ENCODE peak calls at places on chromosomes 1 and 21, in nine cellular contexts. Q, Y, L, H, D, T, O, J and E are unnamed samples.

GRCh38 chr1:112695276-112695675 is 11.7 kb downstream of the RHOC start:
- DNase-seq in T (no peak), J (no peak), H (no peak), L (no peak), O (no peak), Q (no peak), Y (no peak), D (no peak), E (no peak)

GRCh38 chr21:45507523-45507875 is 34.7 kb downstream of the SLC19A1 start:
- DNase-seq in D (no peak), O (no peak), J (no peak), L (no peak), Y (no peak), Q (no peak), H (no peak), T (no peak), E (peak)

GRCh38 chr1:218571515-218571914 is 226.4 kb downstream of the TGFB2 start:
- DNase-seq in O (no peak), Q (no peak), D (no peak), H (no peak), T (no peak), L (no peak), J (no peak), Y (no peak), E (no peak)

GRCh38 chr1:158357441-158357840 is 3.7 kb downstream of the CD1E start:
- DNase-seq in H (no peak), L (no peak), Q (no peak), D (no peak), J (no peak), Y (no peak), T (no peak), O (no peak), E (no peak)

GRCh38 chr1:157622471-157622870 is 24.6 kb upstream of the FCRL4 start:
- DNase-seq in T (no peak), L (no peak), H (no peak), D (no peak), J (no peak), O (no peak), Y (no peak), Q (no peak), E (no peak)

GRCh38 chr1:223776075-223776814 is 63.9 kb downstream of the CAPN2 start:
- DNase-seq in D (no peak), H (no peak), T (no peak), Q (peak), L (peak), J (peak), Y (no peak), O (no peak), E (peak)

GRCh38 chr21:42174173-42174572 is 44.8 kb upstream of the ABCG1 start:
- DNase-seq in T (peak), D (no peak), Q (no peak), Y (no peak), H (no peak), O (no peak), J (peak), L (no peak), E (no peak)

GRCh38 chr1:194873328-194873923 is 1687.0 kb upstream of the B3GALT2 start:
- DNase-seq in Y (no peak), Q (no peak), H (peak), O (no peak), T (no peak), L (peak), J (peak), D (no peak), E (peak)

GRCh38 chr1:147500309-147500839 is 40.9 kb upstream of the BCL9 start:
- DNase-seq in O (no peak), L (no peak), Y (no peak), T (no peak), Q (no peak), D (no peak), H (no peak), J (no peak), E (no peak)

GRCh38 chr21:36859744-36860501 is 106.5 kb downstream of the HLCS start:
- DNase-seq in L (no peak), D (peak), T (no peak), H (peak), O (peak), Y (peak), Q (peak), J (peak), E (peak)

GRCh38 chr1:86068126-86068805 is 88.3 kb downstream of the COL24A1 start:
- DNase-seq in D (no peak), T (no peak), H (no peak), Q (peak), O (no peak), J (no peak), Y (no peak), L (no peak), E (no peak)

GRCh38 chr1:27686223-27686990 is 14.4 kb upstream of the IFI6 start:
- DNase-seq in J (no peak), D (no peak), T (no peak), O (no peak), L (no peak), Q (no peak), Y (no peak), H (no peak), E (no peak)

GRCh38 chr1:2347907-2348306 is 43.4 kb downstream of the MORN1 start:
- DNase-seq in D (no peak), T (no peak), H (no peak), O (no peak), Q (no peak), Y (no peak), L (no peak), J (no peak), E (no peak)

GRCh38 chr1:81819613-81820012 is 18.9 kb downstream of the ADGRL2 start:
- DNase-seq in J (no peak), O (no peak), D (no peak), Y (no peak), L (no peak), Q (no peak), H (no peak), T (no peak), E (no peak)

GRCh38 chr21:34707876-34708325 is 39.1 kb downstream of the CLIC6 start:
- DNase-seq in J (no peak), Q (no peak), H (no peak), D (no peak), T (peak), Y (no peak), O (no peak), L (no peak), E (peak)

GRCh38 chr1:26471498-26472329 is 526 bp upstream of the HMGN2 start:
- DNase-seq in D (peak), H (peak), Y (peak), O (no peak), L (peak), Q (peak), J (peak), T (no peak), E (peak)

GRCh38 chr1:225917536-225917935 is 6.5 kb downstream of the PYCR2 start:
- DNase-seq in D (no peak), L (no peak), H (no peak), T (no peak), Q (no peak), Y (no peak), J (peak), O (no peak), E (no peak)

GRCh38 chr21:33688343-33688742 is 46.0 kb downstream of the ITSN1 start:
- DNase-seq in D (no peak), Y (no peak), J (no peak), H (no peak), O (no peak), Q (no peak), L (no peak), T (no peak), E (no peak)

GRCh38 chr1:2406451-2407041 is 5.8 kb downstream of the PEX10 start:
- DNase-seq in T (no peak), J (no peak), D (no peak), L (no peak), H (no peak), Q (no peak), Y (no peak), O (no peak), E (no peak)

GRCh38 chr1:56424744-56425493 is 154.4 kb downstream of the PLPP3 start:
- DNase-seq in L (peak), Q (peak), Y (no peak), D (no peak), O (peak), H (no peak), J (peak), T (no peak), E (peak)

GRCh38 chr1:229221106-229222019 is 49.5 kb upstream of the RAB4A start:
- DNase-seq in Q (no peak), D (peak), Y (peak), L (no peak), H (peak), O (peak), T (no peak), J (no peak), E (no peak)

GRCh38 chr21:43361127-43361492 is 65.8 kb downstream of the SIK1 start:
- DNase-seq in Q (no peak), J (no peak), O (no peak), T (no peak), L (no peak), Y (peak), H (no peak), D (no peak), E (peak)

GRCh38 chr1:208098758-208099157 is 145.4 kb downstream of the PLXNA2 start:
- DNase-seq in Y (no peak), O (no peak), Q (no peak), H (no peak), D (no peak), T (no peak), L (no peak), J (no peak), E (no peak)

GRCh38 chr1:26923711-26924110 is 2.2 kb downstream of the NUDC start:
- DNase-seq in H (no peak), J (no peak), Y (no peak), T (no peak), O (no peak), L (no peak), D (no peak), Q (peak), E (no peak)

GRCh38 chr1:226646026-226646869 is 92.8 kb downstream of the ITPKB start:
- DNase-seq in Y (peak), Q (no peak), O (no peak), D (no peak), J (no peak), L (no peak), H (no peak), T (no peak), E (no peak)

GRCh38 chr1:25026757-25027450 is 96.8 kb upstream of the RUNX3 start:
- DNase-seq in Y (no peak), L (no peak), D (no peak), T (no peak), J (no peak), H (no peak), Q (no peak), O (no peak), E (no peak)

GRCh38 chr1:180773210-180773865 is 139.4 kb upstream of the KIAA1614 start:
- DNase-seq in H (peak), Q (peak), Y (no peak), L (no peak), O (no peak), T (no peak), J (no peak), D (no peak), E (no peak)

GRCh38 chr1:40316595-40317393 is at the start of gene COL9A2:
- DNase-seq in T (no peak), O (peak), J (no peak), Q (peak), D (peak), Y (peak), H (peak), L (no peak), E (peak)

GRCh38 chr1:40034869-40035268 is 5.7 kb upstream of the CAP1 start:
- DNase-seq in H (no peak), Y (no peak), D (no peak), Q (no peak), L (no peak), J (no peak), T (no peak), O (no peak), E (peak)

GRCh38 chr1:33140153-33141149 is 41.4 kb downstream of the TRIM62 start:
- DNase-seq in H (no peak), T (no peak), D (peak), O (peak), L (no peak), Y (no peak), J (no peak), Q (no peak), E (peak)

GRCh38 chr1:57411262-57411661 is 12.6 kb downstream of the DAB1 start:
- DNase-seq in H (no peak), O (no peak), L (no peak), D (no peak), Y (no peak), Q (no peak), T (no peak), J (no peak), E (no peak)

GRCh38 chr1:921011-921837 is 2.5 kb upstream of the SAMD11 start:
- DNase-seq in Y (peak), T (no peak), Q (peak), L (peak), O (peak), D (no peak), J (peak), H (peak), E (peak)

GRCh38 chr21:29347274-29347681 is 48.6 kb downstream of the BACH1 start:
- DNase-seq in H (no peak), T (no peak), Y (no peak), L (no peak), O (peak), Q (no peak), D (no peak), J (no peak), E (peak)

GRCh38 chr1:208475449-208475848 is 231.3 kb upstream of the PLXNA2 start:
- DNase-seq in Y (no peak), D (no peak), O (no peak), T (no peak), J (no peak), L (no peak), Q (no peak), H (no peak), E (no peak)

GRCh38 chr1:10943991-10944730 is 68.3 kb upstream of the TARDBP start:
- DNase-seq in T (no peak), Q (peak), H (no peak), L (no peak), O (peak), D (no peak), Y (peak), J (no peak), E (no peak)

GRCh38 chr1:32539584-32540571 is 651 bp downstream of the ZBTB8A start:
- DNase-seq in H (peak), J (peak), T (no peak), L (no peak), Q (peak), D (peak), O (no peak), Y (peak), E (peak)

GRCh38 chr1:23779826-23780371 is 1.7 kb downstream of the PITHD1 start:
- DNase-seq in Q (peak), D (no peak), J (peak), H (no peak), L (no peak), O (no peak), Y (no peak), T (no peak), E (no peak)

GRCh38 chr1:17892851-17893250 is 137.7 kb downstream of the ACTL8 start:
- DNase-seq in H (no peak), O (no peak), Q (no peak), L (no peak), J (no peak), Y (no peak), D (no peak), T (no peak), E (no peak)

GRCh38 chr1:7315316-7315715 is 455.8 kb upstream of the VAMP3 start:
- DNase-seq in O (no peak), D (no peak), Y (no peak), H (no peak), Q (no peak), J (no peak), L (no peak), T (no peak), E (no peak)
- H3K4me3 ChIP-seq in O (no peak), D (no peak), Y (no peak), H (no peak), Q (no peak), J (no peak), L (no peak), T (no peak), E (no peak)

GRCh38 chr1:201925301-201925567 is 21.1 kb downstream of the LMOD1 start:
- DNase-seq in L (no peak), H (no peak), Q (no peak), J (peak), Y (no peak), T (no peak), O (no peak), D (no peak), E (no peak)
- TF ChIP-seq MAX in L (no peak), H (no peak), Q (no peak), J (no peak), Y (no peak), T (no peak), O (no peak), D (no peak), E (no peak)

DNA sequence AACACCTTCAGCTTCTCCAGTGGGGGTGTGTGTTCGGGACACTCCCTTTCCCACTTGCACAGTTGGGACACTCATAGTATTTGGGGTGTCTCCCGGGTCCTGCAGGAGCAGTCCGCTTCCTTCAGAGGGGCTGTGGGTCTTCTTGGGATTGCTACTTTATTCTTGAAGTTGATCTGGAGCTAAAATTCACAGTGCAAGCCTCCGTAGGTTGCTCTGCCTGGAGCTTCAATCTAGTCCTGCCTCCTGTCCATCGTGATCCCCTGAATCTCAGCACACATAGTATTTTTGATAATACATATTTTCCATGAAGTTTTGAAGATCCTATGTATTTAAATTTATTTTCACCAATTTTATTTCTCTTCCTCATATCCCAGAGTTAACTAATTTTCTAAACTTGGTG is 902.1 kb downstream of the LTN1 start:
- DNase-seq in H (no peak), T (no peak), L (no peak), O (no peak), D (no peak), Q (no peak), Y (no peak), J (no peak), E (no peak)
- H3K4me3 ChIP-seq in H (no peak), T (no peak), L (no peak), O (no peak), D (no peak), Q (no peak), Y (no peak), J (no peak), E (no peak)

GRCh38 chr1:173507847-173508209 is 30.7 kb downstream of the PRDX6 start:
- DNase-seq in O (no peak), H (no peak), J (no peak), Y (no peak), Q (no peak), L (no peak), T (no peak), D (no peak), E (no peak)

GRCh38 chr1:173505401-173505800 is 28.3 kb downstream of the PRDX6 start:
- DNase-seq in D (no peak), H (no peak), O (no peak), J (no peak), Q (no peak), Y (no peak), T (no peak), L (no peak), E (no peak)

GRCh38 chr1:173508541-173508940 is 31.4 kb downstream of the PRDX6 start:
- DNase-seq in O (no peak), H (no peak), Y (no peak), D (no peak), Q (no peak), L (no peak), J (no peak), T (no peak), E (no peak)

GRCh38 chr1:173506437-173506836 is 29.3 kb downstream of the PRDX6 start:
- DNase-seq in T (no peak), H (peak), J (no peak), O (peak), Y (no peak), D (peak), Q (no peak), L (peak), E (no peak)

DNA sequence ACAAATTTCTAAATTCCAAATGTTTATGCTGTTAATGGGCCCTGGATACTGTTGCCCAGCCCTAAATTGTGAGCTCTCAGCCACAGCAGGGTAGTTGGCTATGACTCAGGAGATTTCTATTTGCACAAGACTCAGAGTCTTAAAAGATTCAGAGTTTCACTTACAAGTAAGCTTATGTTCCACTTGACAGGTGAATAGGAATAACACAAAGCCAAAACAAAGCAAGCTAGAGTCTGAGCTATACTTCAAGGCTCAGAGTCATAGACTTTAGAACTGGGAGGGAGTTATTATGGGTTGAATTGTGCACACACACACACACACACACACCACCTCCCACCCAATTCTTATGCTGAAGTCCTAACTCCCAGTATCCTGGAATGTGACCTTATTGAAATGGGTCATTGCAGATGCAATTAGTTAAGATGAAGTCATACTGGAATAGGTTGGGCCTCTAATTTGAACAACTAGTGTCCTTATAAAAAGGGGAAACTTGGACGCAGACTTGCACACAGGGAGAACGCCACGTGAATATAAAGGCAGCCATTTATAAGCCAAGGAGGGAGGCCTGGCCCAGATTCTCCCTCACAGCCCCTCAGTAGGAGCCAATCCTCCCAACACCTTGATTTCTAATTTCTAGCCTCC is 30.2 kb downstream of the PRDX6 start:
- DNase-seq in L (peak), D (no peak), J (no peak), Q (no peak), H (no peak), Y (no peak), T (no peak), O (no peak), E (no peak)
- TF ChIP-seq MAX in L (no peak), D (no peak), J (no peak), Q (no peak), H (peak), Y (no peak), T (no peak), O (no peak), E (no peak)

DNA sequence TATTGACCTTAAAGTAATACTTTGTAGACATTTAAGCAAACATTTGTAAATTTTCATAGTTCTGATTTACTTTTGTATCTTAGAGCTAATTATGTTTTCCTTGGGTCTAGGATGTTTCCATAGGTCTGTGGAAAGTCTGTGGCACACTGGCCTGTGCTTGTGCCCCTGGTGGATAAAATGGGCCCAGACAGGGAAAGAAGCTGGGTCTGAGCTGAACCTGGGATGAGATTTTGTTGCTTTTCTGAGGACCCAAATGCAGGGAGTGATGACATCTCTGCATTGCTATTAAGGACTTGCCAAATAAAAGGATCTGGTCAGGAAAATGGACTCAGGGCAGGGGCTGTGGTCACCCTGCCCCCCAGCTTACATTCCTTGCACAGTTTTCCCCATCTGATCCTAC is 41.8 kb downstream of the C1orf21 start:
- DNase-seq in J (no peak), L (no peak), Y (no peak), H (no peak), D (no peak), O (no peak), T (no peak), Q (no peak), E (no peak)
- H3K4me3 ChIP-seq in J (no peak), L (no peak), Y (no peak), H (no peak), D (no peak), O (no peak), T (no peak), Q (no peak), E (no peak)

GRCh38 chr21:38242036-38242435 is 14.8 kb upstream of the KCNJ15 start:
- DNase-seq in D (no peak), T (no peak), O (no peak), L (no peak), Y (no peak), H (no peak), Q (no peak), J (no peak), E (no peak)

GRCh38 chr21:38243732-38244406 is 12.9 kb upstream of the KCNJ15 start:
- DNase-seq in D (no peak), L (no peak), H (no peak), Y (no peak), O (no peak), Q (no peak), J (no peak), T (peak), E (no peak)

GRCh38 chr21:38247738-38248509 is 8.9 kb upstream of the KCNJ15 start:
- DNase-seq in Y (no peak), D (no peak), O (no peak), L (no peak), Q (no peak), H (no peak), J (no peak), T (no peak), E (no peak)

GRCh38 chr21:38244407-38244787 is 12.4 kb upstream of the KCNJ15 start:
- DNase-seq in Q (no peak), T (no peak), Y (no peak), H (no peak), O (no peak), J (no peak), L (no peak), D (no peak), E (no peak)

GRCh38 chr21:38244885-38245869 is 11.6 kb upstream of the KCNJ15 start:
- DNase-seq in J (no peak), Q (peak), D (no peak), H (peak), Y (no peak), L (no peak), T (peak), O (no peak), E (peak)
- TF ChIP-seq MAX in J (no peak), Q (no peak), D (no peak), H (peak), Y (peak), L (no peak), T (no peak), O (no peak), E (no peak)

GRCh38 chr1:42934111-42934510 is 24.6 kb downstream of the SLC2A1 start:
- DNase-seq in L (no peak), J (no peak), Q (no peak), T (no peak), D (no peak), H (no peak), O (no peak), Y (no peak), E (no peak)
- H3K4me3 ChIP-seq in L (no peak), J (no peak), Q (no peak), T (no peak), D (no peak), H (no peak), O (no peak), Y (no peak), E (no peak)